ENCODE peak calls at places on chromosomes 13 and 19, in eight cellular contexts. F is cardiac muscle cell; B is lower lobe of right lung; X is uterus; L is lung; N is HepG2; V is CD8-positive, alpha-beta memory T cell; E is colonic mucosa. W is an unnamed sample. For H3K9me3 and H3K36me3, the result is how much of the 10 kb centered on the place peaks cover.

GRCh38 chr19:55206664-55207500 is 2.4 kb downstream of the PTPRH start:
- DNase-seq in F (peak), B (peak), X (peak), L (peak), N (peak), V (no peak), E (peak), W (no peak)

GRCh38 chr13:30845297-30846214 is 60.5 kb upstream of the MEDAG start:
- DNase-seq in F (no peak), B (no peak), X (no peak), L (no peak), N (peak), V (no peak), E (no peak), W (no peak)

GRCh38 chr13:24764276-24764630 is 284 bp downstream of the RNF17 start:
- DNase-seq in F (no peak), B (no peak), X (no peak), L (no peak), N (no peak), V (no peak), E (no peak), W (no peak)

GRCh38 chr13:77521595-77522367 is 13.7 kb upstream of the SCEL start:
- DNase-seq in F (peak), B (peak), X (no peak), L (peak), N (no peak), V (no peak), E (no peak), W (no peak)

GRCh38 chr13:79966502-79966901 is 374.4 kb downstream of the SPRY2 start:
- DNase-seq in F (no peak), B (no peak), X (no peak), L (no peak), N (no peak), V (no peak), E (no peak), W (no peak)

GRCh38 chr19:19464339-19465098 is 50.8 kb downstream of the TSSK6 start:
- DNase-seq in F (peak), B (peak), X (no peak), L (no peak), N (no peak), V (no peak), E (no peak), W (no peak)

GRCh38 chr13:51861728-51862300 is at the start of gene CCDC70:
- DNase-seq in F (peak), B (no peak), X (no peak), L (no peak), N (no peak), V (no peak), E (no peak), W (no peak)

GRCh38 chr13:102940143-102940542 is 94.3 kb downstream of the ERCC5 start:
- DNase-seq in F (no peak), B (no peak), X (no peak), L (no peak), N (no peak), V (no peak), E (no peak), W (no peak)

GRCh38 chr13:43991773-43992201 is 112.1 kb downstream of the LACC1 start:
- DNase-seq in F (no peak), B (no peak), X (no peak), L (no peak), N (no peak), V (no peak), E (no peak), W (no peak)

GRCh38 chr19:18417250-18418033 is 1.8 kb upstream of the SSBP4 start:
- DNase-seq in F (peak), B (peak), X (peak), L (no peak), N (peak), V (peak), E (peak), W (peak)

GRCh38 chr13:39415403-39415802 is 187.6 kb downstream of the LHFPL6 start:
- DNase-seq in F (peak), B (peak), X (peak), L (peak), N (no peak), V (no peak), E (peak), W (no peak)

GRCh38 chr13:99980201-99981114 is 1.1 kb upstream of the ZIC2 start:
- DNase-seq in F (peak), B (no peak), X (peak), L (no peak), N (no peak), V (no peak), E (peak), W (peak)

GRCh38 chr19:52331757-52332156 is 4.3 kb upstream of the ZNF610 start:
- DNase-seq in F (peak), B (no peak), X (no peak), L (no peak), N (no peak), V (no peak), E (no peak), W (no peak)
- H3K9me3 ChIP-seq in F (under half), B (half or more), X (under half), L (under half), N (half or more), V (under half), E (under half), W (under half)

GRCh38 chr19:34364830-34365462 is at the start of gene GPI:
- DNase-seq in F (peak), B (peak), X (peak), L (peak), N (peak), V (peak), E (peak), W (no peak)

GRCh38 chr19:34366670-34367423 is 1.9 kb downstream of the GPI start:
- DNase-seq in F (peak), B (no peak), X (no peak), L (no peak), N (no peak), V (no peak), E (peak), W (no peak)

GRCh38 chr19:34368338-34368737 is 3.3 kb downstream of the GPI start:
- DNase-seq in F (no peak), B (no peak), X (no peak), L (no peak), N (no peak), V (no peak), E (no peak), W (no peak)

GRCh38 chr19:34365463-34366401 is 736 bp downstream of the GPI start:
- DNase-seq in F (peak), B (peak), X (peak), L (peak), N (no peak), V (no peak), E (peak), W (no peak)

GRCh38 chr19:34367424-34367957 is 2.5 kb downstream of the GPI start:
- DNase-seq in F (no peak), B (no peak), X (no peak), L (no peak), N (no peak), V (no peak), E (no peak), W (no peak)
- H3K36me3 ChIP-seq in F (under half), B (half or more), X (under half), L (under half), N (under half), V (under half), E (under half), W (under half)

GRCh38 chr19:52554216-52554971 is 15.7 kb upstream of the ZNF701 start:
- DNase-seq in F (no peak), B (no peak), X (no peak), L (no peak), N (no peak), V (no peak), E (no peak), W (no peak)

DNA sequence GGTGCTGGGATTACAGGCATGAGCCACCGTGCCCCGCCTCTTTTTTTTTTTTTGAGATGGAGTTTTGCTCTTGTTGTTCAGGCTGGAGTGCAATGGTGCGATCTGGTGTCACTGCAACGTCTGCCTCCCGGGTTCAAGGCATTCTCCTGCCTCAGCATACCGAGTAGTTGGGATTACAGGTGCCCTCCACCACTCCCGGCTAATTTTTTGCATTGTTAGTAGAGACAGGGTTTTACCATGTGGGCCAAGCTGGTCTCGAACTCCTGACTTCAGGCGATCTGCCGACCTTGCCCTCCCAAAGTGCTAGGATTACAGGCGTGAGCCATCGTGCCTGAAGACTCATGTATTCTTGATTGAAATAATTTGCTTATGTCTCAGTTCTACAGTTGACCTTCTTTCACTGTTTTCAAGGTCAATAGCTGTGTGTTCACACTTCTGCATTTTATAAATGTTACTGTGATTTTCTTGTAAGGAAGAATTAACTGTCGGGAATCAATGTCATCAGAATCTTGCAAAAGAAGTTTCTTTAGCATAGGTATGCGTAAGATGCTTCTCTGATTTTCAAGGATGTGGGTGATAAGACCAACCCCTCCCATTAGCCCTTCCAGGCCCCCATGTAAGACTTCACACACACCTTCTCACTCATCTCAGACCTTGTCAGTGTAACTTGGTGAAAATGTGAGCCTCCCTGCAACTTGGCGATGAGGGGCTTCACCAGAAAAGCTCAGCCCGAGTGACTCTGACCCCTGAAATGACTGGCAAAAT is 12.7 kb upstream of the ZNF701 start:
- DNase-seq in F (no peak), B (no peak), X (no peak), L (no peak), N (no peak), V (no peak), E (no peak), W (no peak)
- H3K9me3 ChIP-seq in F (under half), B (half or more), X (under half), L (under half), N (half or more), V (half or more), E (under half), W (half or more)

GRCh38 chr13:86324191-86324590 is 525.0 kb upstream of the SLITRK6 start:
- DNase-seq in F (no peak), B (no peak), X (no peak), L (no peak), N (no peak), V (no peak), E (no peak), W (no peak)

GRCh38 chr13:86318424-86318823 is 519.2 kb upstream of the SLITRK6 start:
- DNase-seq in F (no peak), B (no peak), X (no peak), L (no peak), N (no peak), V (no peak), E (no peak), W (no peak)
- H3K36me3 ChIP-seq in F (under half), B (under half), X (under half), L (under half), N (under half), V (under half), E (under half), W (under half)

GRCh38 chr19:9407827-9408226 is 27.5 kb downstream of the ZNF266 start:
- DNase-seq in F (no peak), B (no peak), X (no peak), L (no peak), N (no peak), V (no peak), E (no peak), W (no peak)
- H3K9me3 ChIP-seq in F (under half), B (half or more), X (under half), L (under half), N (half or more), V (half or more), E (under half), W (half or more)

W was measured in suprapubic skin.